ENCODE peak calls at places on chromosomes 6 and 20, in six cellular contexts. B is SK-N-SH, E is HCT116, W is HepG2, J is GM12878, I is K562. P is an unnamed sample.

GRCh38 chr20:32893878-32894483 is 35.3 kb downstream of the EFCAB8 start:
- DNase-seq in B (peak), E (no peak), W (peak), J (no peak), I (peak), P (no peak)

GRCh38 chr6:16836186-16836981 is 75.1 kb upstream of the ATXN1 start:
- DNase-seq in B (no peak), E (no peak), W (no peak), J (peak), I (no peak), P (no peak)

GRCh38 chr6:144423167-144423566 is 138.0 kb downstream of the UTRN start:
- DNase-seq in B (no peak), E (no peak), W (no peak), J (no peak), I (no peak), P (no peak)

GRCh38 chr20:64068381-64069208 is 5.6 kb downstream of the TCEA2 start:
- DNase-seq in B (no peak), E (no peak), W (no peak), J (no peak), I (no peak), P (no peak)

GRCh38 chr20:3890410-3890751 is 1.2 kb downstream of the PANK2 start:
- DNase-seq in B (no peak), E (no peak), W (peak), J (no peak), I (no peak), P (no peak)

GRCh38 chr6:37897819-37898534 is 78.5 kb downstream of the ZFAND3 start:
- DNase-seq in B (no peak), E (no peak), W (no peak), J (no peak), I (no peak), P (no peak)

GRCh38 chr6:79170431-79170830 is 64.1 kb downstream of the HMGN3 start:
- DNase-seq in B (no peak), E (no peak), W (no peak), J (no peak), I (no peak), P (no peak)

GRCh38 chr20:48359692-48360337 is 468.0 kb downstream of the PREX1 start:
- DNase-seq in B (no peak), E (no peak), W (peak), J (peak), I (peak), P (no peak)

GRCh38 chr6:137791281-137792159 is 75.5 kb upstream of the TNFAIP3 start:
- DNase-seq in B (no peak), E (no peak), W (no peak), J (no peak), I (no peak), P (no peak)

GRCh38 chr20:50393242-50393641 is 116.9 kb upstream of the PTPN1 start:
- DNase-seq in B (no peak), E (no peak), W (no peak), J (no peak), I (no peak), P (no peak)

GRCh38 chr6:148240463-148240845 is 102.2 kb upstream of the SASH1 start:
- DNase-seq in B (peak), E (no peak), W (no peak), J (no peak), I (no peak), P (no peak)

DNA sequence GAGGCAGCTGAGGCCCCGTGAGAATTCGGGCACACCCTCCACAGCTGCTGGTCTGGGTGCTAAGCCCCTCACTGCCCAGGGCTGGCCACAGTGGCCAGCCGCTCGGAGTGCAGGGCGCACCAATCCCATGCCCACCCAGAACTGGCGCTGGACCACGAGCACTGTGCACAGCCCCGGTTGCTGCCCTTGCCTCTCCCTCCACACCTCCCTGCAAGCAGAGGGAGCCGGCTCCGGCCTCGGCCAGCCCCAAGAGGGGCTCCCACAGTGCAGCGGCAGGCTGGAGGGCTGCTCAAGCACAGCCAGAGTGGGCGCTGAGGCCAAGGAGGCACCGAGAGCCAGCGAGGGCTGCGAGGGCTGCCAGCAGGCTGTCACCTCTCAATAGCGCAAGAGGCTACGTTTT is 35.0 kb downstream of the CGA start:
- DNase-seq in B (no peak), E (no peak), W (no peak), J (no peak), I (no peak), P (no peak)
- TF ChIP-seq SIN3A in B (no peak), E (no peak), W (no peak), J (no peak), I (no peak), P (no peak)

GRCh38 chr20:45833883-45834796 is 541 bp downstream of the SNX21 start:
- DNase-seq in B (peak), E (no peak), W (peak), J (no peak), I (peak), P (no peak)
- TF ChIP-seq REST in B (no peak), E (no peak), W (no peak), J (no peak), I (peak), P (no peak)

GRCh38 chr6:109456710-109457595 is 1.4 kb upstream of the MICAL1 start:
- DNase-seq in B (no peak), E (no peak), W (no peak), J (no peak), I (no peak), P (no peak)
- TF ChIP-seq SIN3A in B (no peak), E (no peak), W (no peak), J (no peak), I (no peak), P (no peak)

DNA sequence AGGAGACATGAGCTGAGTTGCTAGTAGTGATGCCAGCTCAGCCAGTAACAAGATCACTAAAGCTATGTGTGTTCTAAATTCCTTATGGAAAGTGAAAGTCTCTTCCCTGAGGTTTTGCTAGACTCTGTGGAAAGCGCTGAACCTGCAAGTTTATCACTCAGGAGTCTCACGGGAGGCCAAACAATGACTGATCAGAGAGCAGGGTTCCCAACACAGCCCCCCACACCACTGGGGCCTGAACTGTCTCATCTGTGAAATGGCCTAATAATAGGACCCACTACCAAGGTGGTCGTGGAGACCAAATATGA is 19.9 kb downstream of the ACSS1 start:
- DNase-seq in B (no peak), E (no peak), W (no peak), J (no peak), I (no peak), P (no peak)
- TF ChIP-seq REST in B (no peak), E (no peak), W (no peak), J (no peak), I (no peak), P (no peak)

P was measured in Panc1.